ENCODE peak calls at places on chromosomes 4 and X, in nine cellular contexts. A is coronary artery, F is DND-41, K is left ventricle myocardium inferior, S is heart left ventricle, D is AG09309, P is ovary, H is BE2C, M is transverse colon. B is an unnamed sample.

GRCh38 chr4:89904524-89904923 is 9.9 kb downstream of the MMRN1 start:
- DNase-seq in A (no peak), F (no peak), K (no peak), S (no peak), D (no peak), P (no peak), H (no peak), M (no peak), B (no peak)

GRCh38 chr4:185396724-185397402 is at the start of gene ANKRD37:
- DNase-seq in A (peak), F (no peak), K (peak), S (peak), D (no peak), P (no peak), H (no peak), M (peak), B (no peak)

GRCh38 chrX:100413231-100413630 is 3.2 kb upstream of the PCDH19 start:
- DNase-seq in A (no peak), F (peak), K (no peak), S (no peak), D (peak), P (peak), H (peak), M (peak), B (peak)

GRCh38 chr4:25723409-25723808 is 67.8 kb downstream of the SLC34A2 start:
- DNase-seq in A (no peak), F (no peak), K (no peak), S (no peak), D (no peak), P (no peak), H (no peak), M (no peak), B (no peak)

GRCh38 chr4:48254381-48255072 is 15.1 kb downstream of the TEC start:
- DNase-seq in A (no peak), F (no peak), K (peak), S (peak), D (peak), P (no peak), H (no peak), M (no peak), B (no peak)

GRCh38 chr4:24321151-24321550 is 263.2 kb downstream of the DHX15 start:
- DNase-seq in A (no peak), F (no peak), K (no peak), S (no peak), D (peak), P (no peak), H (no peak), M (no peak), B (no peak)

GRCh38 chr4:37243722-37244582 is 591 bp upstream of the NWD2 start:
- DNase-seq in A (no peak), F (no peak), K (no peak), S (no peak), D (no peak), P (no peak), H (no peak), M (peak), B (no peak)

GRCh38 chr4:141132689-141133145 is 552 bp downstream of the RNF150 start:
- DNase-seq in A (no peak), F (no peak), K (peak), S (peak), D (no peak), P (peak), H (peak), M (peak), B (no peak)

GRCh38 chrX:41600266-41600665 is 88.5 kb upstream of the GPR34 start:
- DNase-seq in A (no peak), F (no peak), K (no peak), S (no peak), D (no peak), P (no peak), H (no peak), M (no peak), B (no peak)

GRCh38 chr4:95417531-95417930 is 131.2 kb downstream of the UNC5C start:
- DNase-seq in A (no peak), F (peak), K (no peak), S (no peak), D (no peak), P (no peak), H (no peak), M (no peak), B (no peak)

GRCh38 chr4:84070293-84070692 is 428.8 kb downstream of the NKX6-1 start:
- DNase-seq in A (no peak), F (no peak), K (no peak), S (no peak), D (no peak), P (no peak), H (no peak), M (no peak), B (no peak)

GRCh38 chrX:56499372-56499771 is 64.1 kb upstream of the UBQLN2 start:
- DNase-seq in A (no peak), F (no peak), K (no peak), S (no peak), D (no peak), P (no peak), H (no peak), M (no peak), B (no peak)

GRCh38 chr4:8559524-8560264 is 20.5 kb upstream of the GPR78 start:
- DNase-seq in A (no peak), F (no peak), K (no peak), S (peak), D (no peak), P (no peak), H (no peak), M (no peak), B (no peak)

GRCh38 chr4:94827481-94828110 is 69.8 kb downstream of the BMPR1B start:
- DNase-seq in A (no peak), F (no peak), K (no peak), S (no peak), D (peak), P (no peak), H (no peak), M (no peak), B (no peak)

GRCh38 chr4:46839128-46839527 is 69.9 kb downstream of the COX7B2 start:
- DNase-seq in A (no peak), F (no peak), K (no peak), S (no peak), D (no peak), P (no peak), H (no peak), M (no peak), B (no peak)

GRCh38 chr4:80007745-80008149 is 65.3 kb downstream of the ANTXR2 start:
- DNase-seq in A (no peak), F (no peak), K (no peak), S (no peak), D (no peak), P (no peak), H (no peak), M (no peak), B (no peak)

GRCh38 chrX:17697191-17697590 is 40.1 kb upstream of the SCML1 start:
- DNase-seq in A (no peak), F (no peak), K (no peak), S (no peak), D (no peak), P (no peak), H (no peak), M (no peak), B (no peak)

GRCh38 chrX:78024349-78025108 is 55.1 kb upstream of the PGAM4 start:
- DNase-seq in A (no peak), F (no peak), K (peak), S (no peak), D (no peak), P (no peak), H (peak), M (peak), B (peak)

GRCh38 chr4:76703676-76704075 is 194.3 kb downstream of the SOWAHB start:
- DNase-seq in A (no peak), F (no peak), K (no peak), S (no peak), D (no peak), P (no peak), H (no peak), M (no peak), B (no peak)
- H3K4me3 ChIP-seq in A (no peak), F (no peak), K (no peak), S (no peak), D (no peak), P (no peak), H (no peak), M (no peak), B (no peak)

GRCh38 chr4:663438-664428 is 10.3 kb downstream of the ATP5ME start:
- DNase-seq in A (no peak), F (peak), K (peak), S (peak), D (no peak), P (peak), H (peak), M (peak), B (peak)

GRCh38 chr4:664713-665231 is 9.3 kb downstream of the ATP5ME start:
- DNase-seq in A (no peak), F (no peak), K (no peak), S (peak), D (no peak), P (peak), H (no peak), M (no peak), B (no peak)

GRCh38 chr4:661231-661630 is 12.8 kb downstream of the ATP5ME start:
- DNase-seq in A (no peak), F (no peak), K (no peak), S (no peak), D (no peak), P (peak), H (no peak), M (no peak), B (no peak)

GRCh38 chr4:661856-662761 is 12.0 kb downstream of the ATP5ME start:
- DNase-seq in A (no peak), F (no peak), K (no peak), S (peak), D (no peak), P (peak), H (no peak), M (peak), B (peak)

DNA sequence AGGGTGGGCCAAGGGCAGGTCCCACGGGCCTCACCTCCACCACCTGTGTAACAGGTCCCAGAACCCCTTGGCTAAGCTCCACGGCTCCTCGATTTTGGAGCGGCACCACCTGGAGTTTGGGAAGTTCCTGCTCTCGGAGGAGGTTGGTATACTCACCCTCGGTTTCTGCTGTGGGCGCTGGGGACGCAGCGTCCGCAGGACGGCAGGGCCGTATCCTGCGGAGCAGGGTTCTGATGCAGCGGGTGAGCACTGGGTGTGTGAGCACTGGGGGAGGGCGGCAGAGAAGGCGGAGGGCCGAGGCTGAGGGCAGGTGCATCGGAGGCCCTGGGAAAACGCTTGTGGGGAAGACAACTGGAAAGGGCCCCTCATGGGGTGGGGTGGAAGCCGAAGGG is 11.0 kb downstream of the ATP5ME start:
- DNase-seq in A (no peak), F (no peak), K (no peak), S (peak), D (no peak), P (peak), H (no peak), M (no peak), B (no peak)
- H3K4me3 ChIP-seq in A (peak), F (peak), K (peak), S (peak), D (no peak), P (peak), H (peak), M (peak), B (no peak)

DNA sequence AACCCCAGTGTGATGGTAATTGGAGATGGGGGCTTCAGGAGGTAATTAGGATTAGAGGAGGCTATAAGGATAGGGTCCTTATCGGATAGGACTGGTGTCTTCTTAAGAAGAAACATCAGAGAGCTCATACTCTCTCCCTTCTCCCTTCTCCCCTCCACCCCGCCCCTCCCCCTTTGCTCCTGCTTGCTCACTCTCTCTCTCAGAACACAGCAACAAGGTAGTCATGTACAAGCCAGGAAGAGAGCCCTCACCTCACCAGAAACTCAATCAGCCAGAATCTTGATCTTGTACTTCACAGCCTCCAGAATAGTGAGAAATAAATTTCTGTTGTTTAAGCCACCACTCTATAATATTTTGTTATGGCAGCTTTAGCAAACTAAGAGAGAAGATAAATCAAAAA is 4.5 kb downstream of the DDX60L start:
- DNase-seq in A (no peak), F (peak), K (no peak), S (no peak), D (no peak), P (no peak), H (peak), M (no peak), B (no peak)
- H3K4me3 ChIP-seq in A (no peak), F (no peak), K (no peak), S (no peak), D (no peak), P (no peak), H (no peak), M (no peak), B (no peak)

GRCh38 chr4:30724217-30724616 is 4.0 kb downstream of the PCDH7 start:
- DNase-seq in A (no peak), F (no peak), K (no peak), S (no peak), D (no peak), P (no peak), H (no peak), M (no peak), B (no peak)
- H3K4me3 ChIP-seq in A (peak), F (no peak), K (peak), S (peak), D (peak), P (peak), H (no peak), M (peak), B (no peak)

GRCh38 chr4:142645478-142646108 is 200.5 kb downstream of the INPP4B start:
- DNase-seq in A (no peak), F (peak), K (no peak), S (no peak), D (no peak), P (no peak), H (no peak), M (no peak), B (peak)
- H3K4me3 ChIP-seq in A (no peak), F (no peak), K (no peak), S (no peak), D (no peak), P (no peak), H (no peak), M (no peak), B (no peak)

B was measured in CD4-positive, alpha-beta memory T cell.